ENCODE peak calls at places on chromosomes 2 and 18, in six cellular contexts. One of them, this sample, is unnamed.

GRCh38 chr2:240247241-240247867 is 106.9 kb upstream of the OTOS start:
- DNase-seq in mesenchymal stem cell: no peak
- DNase-seq in IMR-90: no peak
- DNase-seq in mesendoderm: no peak
- DNase-seq in neuronal stem cell: no peak
- DNase-seq in H1: no peak
- DNase-seq in this sample: no peak

GRCh38 chr2:207896525-207897295 is 127.0 kb upstream of the FZD5 start:
- DNase-seq in mesenchymal stem cell: no peak
- DNase-seq in IMR-90: no peak
- DNase-seq in mesendoderm: peak
- DNase-seq in neuronal stem cell: peak
- DNase-seq in H1: peak
- DNase-seq in this sample: peak

GRCh38 chr18:32714571-32715148 is 58.2 kb downstream of the KLHL14 start:
- DNase-seq in mesenchymal stem cell: peak
- DNase-seq in IMR-90: peak
- DNase-seq in mesendoderm: peak
- DNase-seq in neuronal stem cell: peak
- DNase-seq in H1: peak
- DNase-seq in this sample: peak

GRCh38 chr2:135773917-135774316 is 32.3 kb downstream of the UBXN4 start:
- DNase-seq in mesenchymal stem cell: peak
- DNase-seq in IMR-90: peak
- DNase-seq in mesendoderm: no peak
- DNase-seq in neuronal stem cell: no peak
- DNase-seq in H1: no peak
- DNase-seq in this sample: no peak

GRCh38 chr2:227450921-227451654 is 20.9 kb upstream of the AGFG1 start:
- DNase-seq in mesenchymal stem cell: no peak
- DNase-seq in IMR-90: no peak
- DNase-seq in mesendoderm: no peak
- DNase-seq in neuronal stem cell: no peak
- DNase-seq in H1: no peak
- DNase-seq in this sample: no peak

GRCh38 chr2:166453995-166454595 is 40.0 kb downstream of the SCN7A start:
- DNase-seq in mesenchymal stem cell: no peak
- DNase-seq in IMR-90: no peak
- DNase-seq in mesendoderm: no peak
- DNase-seq in neuronal stem cell: no peak
- DNase-seq in H1: no peak
- DNase-seq in this sample: no peak

GRCh38 chr18:43092539-43092938 is 22.9 kb downstream of the RIT2 start:
- DNase-seq in mesenchymal stem cell: no peak
- DNase-seq in IMR-90: no peak
- DNase-seq in mesendoderm: no peak
- DNase-seq in neuronal stem cell: no peak
- DNase-seq in H1: no peak
- DNase-seq in this sample: no peak

GRCh38 chr2:47569658-47570398 is 166.9 kb downstream of the MSH2 start:
- DNase-seq in mesenchymal stem cell: peak
- DNase-seq in IMR-90: peak
- DNase-seq in mesendoderm: peak
- DNase-seq in neuronal stem cell: peak
- DNase-seq in H1: no peak
- DNase-seq in this sample: no peak

GRCh38 chr2:61255580-61256437 is 93.8 kb downstream of the C2orf74 start:
- DNase-seq in mesenchymal stem cell: peak
- DNase-seq in IMR-90: peak
- DNase-seq in mesendoderm: no peak
- DNase-seq in neuronal stem cell: no peak
- DNase-seq in H1: no peak
- DNase-seq in this sample: no peak

GRCh38 chr2:234249873-234250272 is 199.4 kb downstream of the SPP2 start:
- DNase-seq in mesenchymal stem cell: no peak
- DNase-seq in IMR-90: peak
- DNase-seq in mesendoderm: peak
- DNase-seq in neuronal stem cell: no peak
- DNase-seq in H1: no peak
- DNase-seq in this sample: no peak

GRCh38 chr18:44744206-44745180 is 63.8 kb downstream of the SETBP1 start:
- DNase-seq in mesenchymal stem cell: no peak
- DNase-seq in IMR-90: no peak
- DNase-seq in mesendoderm: peak
- DNase-seq in neuronal stem cell: peak
- DNase-seq in H1: no peak
- DNase-seq in this sample: peak

GRCh38 chr2:221850076-221850475 is 278.0 kb upstream of the EPHA4 start:
- DNase-seq in mesenchymal stem cell: no peak
- DNase-seq in IMR-90: no peak
- DNase-seq in mesendoderm: no peak
- DNase-seq in neuronal stem cell: no peak
- DNase-seq in H1: no peak
- DNase-seq in this sample: no peak

GRCh38 chr2:55768991-55769390 is 75.3 kb upstream of the PNPT1 start:
- DNase-seq in mesenchymal stem cell: no peak
- DNase-seq in IMR-90: no peak
- DNase-seq in mesendoderm: no peak
- DNase-seq in neuronal stem cell: no peak
- DNase-seq in H1: no peak
- DNase-seq in this sample: no peak

GRCh38 chr2:158486970-158487325 is 30.2 kb downstream of the PKP4 start:
- DNase-seq in mesenchymal stem cell: peak
- DNase-seq in IMR-90: peak
- DNase-seq in mesendoderm: no peak
- DNase-seq in neuronal stem cell: no peak
- DNase-seq in H1: no peak
- DNase-seq in this sample: no peak

GRCh38 chr18:28075501-28075900 is 101.4 kb downstream of the CDH2 start:
- DNase-seq in mesenchymal stem cell: peak
- DNase-seq in IMR-90: no peak
- DNase-seq in mesendoderm: peak
- DNase-seq in neuronal stem cell: no peak
- DNase-seq in H1: no peak
- DNase-seq in this sample: no peak

GRCh38 chr2:38444247-38444646 is 67.2 kb upstream of the ATL2 start:
- DNase-seq in mesenchymal stem cell: peak
- DNase-seq in IMR-90: peak
- DNase-seq in mesendoderm: peak
- DNase-seq in neuronal stem cell: no peak
- DNase-seq in H1: peak
- DNase-seq in this sample: peak
- H3K27ac ChIP-seq in mesenchymal stem cell: peak
- H3K27ac ChIP-seq in IMR-90: no peak
- H3K27ac ChIP-seq in mesendoderm: no peak
- H3K27ac ChIP-seq in neuronal stem cell: no peak
- H3K27ac ChIP-seq in H1: no peak
- H3K27ac ChIP-seq in this sample: peak

GRCh38 chr2:169690958-169691357 is 3.2 kb downstream of the CFAP210 start:
- DNase-seq in mesenchymal stem cell: no peak
- DNase-seq in IMR-90: no peak
- DNase-seq in mesendoderm: no peak
- DNase-seq in neuronal stem cell: no peak
- DNase-seq in H1: no peak
- DNase-seq in this sample: no peak
- H2BK15ac ChIP-seq in mesenchymal stem cell: no peak
- H2BK15ac ChIP-seq in IMR-90: no peak
- H2BK15ac ChIP-seq in mesendoderm: no peak
- H2BK15ac ChIP-seq in neuronal stem cell: no peak
- H2BK15ac ChIP-seq in H1: no peak
- H2BK15ac ChIP-seq in this sample: no peak

GRCh38 chr18:70015127-70015526 is 67.5 kb upstream of the CD226 start:
- DNase-seq in mesenchymal stem cell: no peak
- DNase-seq in IMR-90: no peak
- DNase-seq in mesendoderm: no peak
- DNase-seq in neuronal stem cell: no peak
- DNase-seq in H1: no peak
- DNase-seq in this sample: no peak
- H3K27ac ChIP-seq in mesenchymal stem cell: no peak
- H3K27ac ChIP-seq in IMR-90: no peak
- H3K27ac ChIP-seq in mesendoderm: no peak
- H3K27ac ChIP-seq in neuronal stem cell: no peak
- H3K27ac ChIP-seq in H1: no peak
- H3K27ac ChIP-seq in this sample: no peak

GRCh38 chr2:19209575-19210341 is 148.7 kb downstream of the OSR1 start:
- DNase-seq in mesenchymal stem cell: no peak
- DNase-seq in IMR-90: no peak
- DNase-seq in mesendoderm: no peak
- DNase-seq in neuronal stem cell: no peak
- DNase-seq in H1: no peak
- DNase-seq in this sample: no peak
- H2BK15ac ChIP-seq in mesenchymal stem cell: no peak
- H2BK15ac ChIP-seq in IMR-90: no peak
- H2BK15ac ChIP-seq in mesendoderm: no peak
- H2BK15ac ChIP-seq in neuronal stem cell: no peak
- H2BK15ac ChIP-seq in H1: no peak
- H2BK15ac ChIP-seq in this sample: no peak